ENCODE peak calls at places on chromosomes 5 and 9, in four cellular contexts. T is H1, I is A549, U is progenitor cell of endocrine pancreas. L is an unnamed sample.

GRCh38 chr5:109035470-109035869 is 287.8 kb downstream of the FER start:
- DNase-seq in T (no peak), I (no peak), U (no peak), L (no peak)

GRCh38 chr5:168364151-168364661 is 72.8 kb downstream of the WWC1 start:
- DNase-seq in T (no peak), I (no peak), U (no peak), L (no peak)

GRCh38 chr9:15372385-15373200 is 50.1 kb upstream of the SNAPC3 start:
- DNase-seq in T (no peak), I (no peak), U (no peak), L (no peak)

GRCh38 chr5:10601246-10602030 is 37.6 kb downstream of the ANKRD33B start:
- DNase-seq in T (no peak), I (peak), U (no peak), L (peak)

GRCh38 chr5:133754575-133755169 is 142.3 kb upstream of the FSTL4 start:
- DNase-seq in T (peak), I (peak), U (no peak), L (peak)

GRCh38 chr5:94240616-94241287 is 377.7 kb downstream of the KIAA0825 start:
- DNase-seq in T (no peak), I (no peak), U (no peak), L (no peak)

GRCh38 chr9:85142461-85143401 is 473.2 kb downstream of the NTRK2 start:
- DNase-seq in T (no peak), I (peak), U (no peak), L (no peak)

GRCh38 chr5:54692631-54693030 is 175.1 kb downstream of the SNX18 start:
- DNase-seq in T (no peak), I (no peak), U (no peak), L (no peak)

GRCh38 chr5:93192107-93192506 is 388.9 kb downstream of the NR2F1-AS1 start:
- DNase-seq in T (no peak), I (peak), U (no peak), L (no peak)

GRCh38 chr5:132901036-132901435 is 27.6 kb downstream of the LEAP2 start:
- DNase-seq in T (no peak), I (no peak), U (no peak), L (no peak)

GRCh38 chr5:134101686-134102439 is 12.6 kb upstream of the TCF7 start:
- DNase-seq in T (no peak), I (peak), U (peak), L (no peak)

GRCh38 chr5:32076699-32077695 is 97.1 kb downstream of the GOLPH3 start:
- DNase-seq in T (no peak), I (peak), U (no peak), L (no peak)

GRCh38 chr5:79093762-79094161 is 17.8 kb upstream of the BHMT start:
- DNase-seq in T (no peak), I (no peak), U (no peak), L (no peak)

GRCh38 chr5:179285236-179285635 is 60.0 kb downstream of the ADAMTS2 start:
- DNase-seq in T (no peak), I (no peak), U (no peak), L (no peak)

GRCh38 chr9:72575673-72576072 is 54.3 kb downstream of the TMC1 start:
- DNase-seq in T (no peak), I (no peak), U (no peak), L (no peak)

DNA sequence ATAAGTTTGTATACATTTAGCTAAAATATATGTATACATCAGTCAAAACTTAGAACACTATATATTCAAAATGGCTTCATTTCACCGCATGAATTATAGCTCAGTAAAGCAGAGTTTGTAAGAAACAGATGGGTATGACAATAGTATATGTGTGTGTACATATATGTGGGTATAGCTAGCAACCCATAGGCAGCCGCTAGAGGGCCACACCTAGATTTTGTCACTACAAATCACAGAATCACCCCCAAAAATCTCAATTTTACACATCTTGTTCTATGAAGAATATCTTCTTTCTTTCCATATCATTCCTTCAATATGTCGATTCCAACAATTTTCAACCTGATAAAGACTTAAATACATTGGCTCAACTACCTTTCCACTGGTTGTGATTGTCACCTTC is 357.8 kb upstream of the CCNG1 start:
- DNase-seq in T (no peak), I (peak), U (no peak), L (no peak)
- TF ChIP-seq CTCF in T (peak), I (peak), U (peak), L (peak)

DNA sequence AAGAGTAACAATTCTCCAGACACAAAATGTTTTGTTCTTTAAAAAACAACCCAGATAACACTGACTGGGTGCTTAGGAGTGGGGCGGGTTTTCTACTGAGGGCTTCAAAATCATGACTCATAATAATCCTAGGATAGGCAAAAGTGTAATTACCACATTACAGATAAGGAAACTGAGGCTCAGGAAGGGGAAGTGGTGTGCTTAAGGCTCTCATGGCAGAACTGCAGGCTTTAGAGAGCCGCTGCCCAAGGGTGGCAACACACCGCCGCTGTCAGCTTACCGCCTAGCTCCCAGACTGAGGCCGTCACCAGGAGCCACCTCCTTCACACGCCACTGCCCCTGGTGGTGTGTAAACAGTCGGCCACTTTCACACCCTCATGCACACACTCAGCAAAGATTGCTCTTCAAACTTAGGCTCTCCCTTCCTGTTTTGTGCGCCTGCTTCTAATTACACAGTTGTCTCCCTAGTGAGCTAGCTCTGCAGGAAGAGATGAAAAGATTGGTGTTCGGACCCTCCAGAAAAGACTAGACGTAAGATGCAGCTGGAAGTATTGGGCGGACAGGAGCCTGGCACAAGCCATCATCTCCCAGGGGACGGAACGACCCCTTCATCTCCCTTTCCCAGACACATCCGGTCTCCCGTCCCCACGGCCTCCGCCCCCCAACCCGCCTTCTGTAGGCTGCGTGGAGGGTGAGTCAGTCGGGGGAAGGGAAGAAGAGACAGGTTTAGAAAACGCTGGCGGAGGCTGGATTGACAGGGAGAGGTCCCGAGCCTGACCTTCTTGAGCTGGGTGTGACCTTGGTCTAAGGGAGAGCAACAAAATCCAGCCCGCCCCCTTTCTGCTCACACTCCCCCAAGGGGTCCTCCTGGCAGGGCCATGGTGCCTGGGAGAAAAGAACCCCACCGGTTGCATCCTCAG is 162.7 kb downstream of the SYK start:
- DNase-seq in T (no peak), I (peak), U (no peak), L (peak)
- TF ChIP-seq CTCF in T (peak), I (no peak), U (peak), L (peak)

GRCh38 chr9:6910497-6910896 is 152.7 kb downstream of the KDM4C start:
- DNase-seq in T (no peak), I (no peak), U (no peak), L (no peak)

GRCh38 chr9:6911901-6912650 is 154.3 kb downstream of the KDM4C start:
- DNase-seq in T (no peak), I (no peak), U (no peak), L (no peak)

GRCh38 chr9:6909186-6909585 is 151.4 kb downstream of the KDM4C start:
- DNase-seq in T (no peak), I (no peak), U (no peak), L (no peak)

GRCh38 chr9:6907772-6908381 is 150.1 kb downstream of the KDM4C start:
- DNase-seq in T (no peak), I (peak), U (no peak), L (no peak)

GRCh38 chr9:6910032-6910431 is 152.3 kb downstream of the KDM4C start:
- DNase-seq in T (no peak), I (peak), U (no peak), L (no peak)
- TF ChIP-seq CTCF in T (peak), I (peak), U (peak), L (peak)

GRCh38 chr5:24530907-24531306 is 113.9 kb downstream of the CDH10 start:
- DNase-seq in T (no peak), I (no peak), U (no peak), L (no peak)

GRCh38 chr5:24538345-24538744 is 106.4 kb downstream of the CDH10 start:
- DNase-seq in T (no peak), I (no peak), U (no peak), L (no peak)

GRCh38 chr5:24539625-24540024 is 105.2 kb downstream of the CDH10 start:
- DNase-seq in T (no peak), I (no peak), U (no peak), L (no peak)

GRCh38 chr5:24535646-24536045 is 109.1 kb downstream of the CDH10 start:
- DNase-seq in T (no peak), I (peak), U (no peak), L (no peak)
- TF ChIP-seq CTCF in T (peak), I (no peak), U (no peak), L (no peak)